ENCODE peak calls at places on chromosome 15, in six cellular contexts. X is endothelial cell; G is psoas muscle; Z is lower leg skin; Q is heart left ventricle; S is activated CD8-positive, alpha-beta memory T cell treated with anti-CD3 and anti-CD28 coated beads for 48 hours. K is an unnamed sample.

GRCh38 chr15:58165661-58166060 is 27.5 kb downstream of the AQP9 start:
- DNase-seq in X (no peak), G (no peak), Z (no peak), Q (no peak), S (no peak), K (peak)

GRCh38 chr15:61169275-61169903 is 59.7 kb downstream of the RORA start:
- DNase-seq in X (no peak), G (no peak), Z (no peak), Q (no peak), S (no peak), K (no peak)

GRCh38 chr15:74128785-74129350 is 1.5 kb upstream of the ISLR2 start:
- DNase-seq in X (no peak), G (no peak), Z (no peak), Q (peak), S (no peak), K (no peak)

GRCh38 chr15:92883643-92884458 is 16.3 kb upstream of the CHD2 start:
- DNase-seq in X (no peak), G (no peak), Z (no peak), Q (no peak), S (no peak), K (no peak)

GRCh38 chr15:71366926-71367325 is 251.7 kb downstream of the THSD4 start:
- DNase-seq in X (no peak), G (no peak), Z (no peak), Q (no peak), S (no peak), K (no peak)

GRCh38 chr15:36682091-36682490 is 102.7 kb downstream of the CDIN1 start:
- DNase-seq in X (no peak), G (no peak), Z (no peak), Q (no peak), S (no peak), K (no peak)

GRCh38 chr15:52257734-52258062 is 37.9 kb downstream of the MYO5C start:
- DNase-seq in X (no peak), G (peak), Z (no peak), Q (no peak), S (no peak), K (no peak)

GRCh38 chr15:61644550-61644949 is 415.4 kb upstream of the RORA start:
- DNase-seq in X (no peak), G (no peak), Z (no peak), Q (no peak), S (no peak), K (no peak)

GRCh38 chr15:58627706-58628105 is 121.8 kb downstream of the ADAM10 start:
- DNase-seq in X (no peak), G (no peak), Z (no peak), Q (no peak), S (no peak), K (no peak)

GRCh38 chr15:83300826-83301225 is 16.4 kb upstream of the BNC1 start:
- DNase-seq in X (no peak), G (no peak), Z (no peak), Q (no peak), S (no peak), K (no peak)

GRCh38 chr15:33200903-33201302 is 6.4 kb upstream of the FMN1 start:
- DNase-seq in X (no peak), G (no peak), Z (no peak), Q (no peak), S (no peak), K (no peak)

GRCh38 chr15:60580650-60581415 is 101.9 kb upstream of the ICE2 start:
- DNase-seq in X (no peak), G (no peak), Z (no peak), Q (no peak), S (no peak), K (no peak)

GRCh38 chr15:29135702-29136426 is 133.8 kb downstream of the NSMCE3 start:
- DNase-seq in X (no peak), G (peak), Z (no peak), Q (no peak), S (no peak), K (peak)

GRCh38 chr15:80915462-80915861 is 74.2 kb downstream of the MESD start:
- DNase-seq in X (no peak), G (no peak), Z (no peak), Q (no peak), S (no peak), K (no peak)

K was measured in Right ventricle myocardium superior.